ENCODE peak calls at places on chromosomes 11 and 22, in nine cellular contexts. P, M, E, Y, J, S, C, K and D are unnamed samples.

GRCh38 chr11:31830406-31830805 is 19.3 kb upstream of the PAX6 start:
- DNase-seq in P (no peak), M (no peak), E (no peak), Y (no peak), J (no peak), S (no peak), C (no peak), K (no peak), D (no peak)

GRCh38 chr11:18972336-18972735 is 33.1 kb upstream of the MRGPRX1 start:
- DNase-seq in P (no peak), M (no peak), E (no peak), Y (no peak), J (no peak), S (no peak), C (no peak), K (no peak), D (no peak)

GRCh38 chr11:71098776-71099175 is 153.6 kb downstream of the SHANK2 start:
- DNase-seq in P (no peak), M (no peak), E (no peak), Y (no peak), J (no peak), S (no peak), C (no peak), K (no peak), D (no peak)

GRCh38 chr11:18723991-18724390 is 2.0 kb downstream of the IGSF22 start:
- DNase-seq in P (no peak), M (no peak), E (no peak), Y (no peak), J (no peak), S (no peak), C (no peak), K (no peak), D (no peak)

GRCh38 chr22:38613588-38613987 is 42.6 kb downstream of the FAM227A start:
- DNase-seq in P (no peak), M (no peak), E (no peak), Y (no peak), J (no peak), S (no peak), C (no peak), K (no peak), D (no peak)

GRCh38 chr11:56331861-56332491 is 13.9 kb upstream of the OR8K1 start:
- DNase-seq in P (no peak), M (no peak), E (no peak), Y (no peak), J (no peak), S (no peak), C (no peak), K (no peak), D (no peak)

GRCh38 chr22:24186352-24186740 is 5.1 kb downstream of the SUSD2 start:
- DNase-seq in P (no peak), M (no peak), E (no peak), Y (no peak), J (no peak), S (no peak), C (no peak), K (no peak), D (no peak)

GRCh38 chr11:13354335-13354734 is 76.7 kb downstream of the BMAL1 start:
- DNase-seq in P (no peak), M (no peak), E (no peak), Y (no peak), J (no peak), S (no peak), C (no peak), K (no peak), D (no peak)

GRCh38 chr11:45964911-45965389 is 42.5 kb downstream of the LARGE2 start:
- DNase-seq in P (peak; percentile 66), M (peak; percentile 73), E (no peak), Y (peak; percentile 56), J (peak; percentile 55), S (peak; percentile 55), C (peak; percentile 74), K (peak; percentile 35), D (peak; percentile 48)

GRCh38 chr22:49394116-49394785 is 433.4 kb downstream of the BRD1 start:
- DNase-seq in P (no peak), M (no peak), E (no peak), Y (no peak), J (no peak), S (peak; percentile 7), C (no peak), K (no peak), D (no peak)

GRCh38 chr11:92978226-92979111 is 9.0 kb downstream of the MTNR1B start:
- DNase-seq in P (no peak), M (peak; percentile 81), E (no peak), Y (peak; percentile 67), J (no peak), S (no peak), C (no peak), K (no peak), D (peak; percentile 81)

GRCh38 chr11:20647976-20648565 is 21.3 kb upstream of the NELL1 start:
- DNase-seq in P (no peak), M (peak; percentile 75), E (no peak), Y (peak; percentile 36), J (peak; percentile 7), S (peak; percentile 42), C (peak; percentile 57), K (peak; percentile 4), D (peak; percentile 67)

GRCh38 chr11:73760066-73760679 is 701 bp downstream of the RAB6A start:
- DNase-seq in P (peak; percentile 77), M (no peak), E (no peak), Y (peak; percentile 37), J (peak; percentile 5), S (peak; percentile 32), C (peak; percentile 32), K (peak; percentile 7), D (no peak)

GRCh38 chr11:100681064-100681502 is 6.0 kb upstream of the ARHGAP42 start:
- DNase-seq in P (no peak), M (peak; percentile 49), E (no peak), Y (peak; percentile 78), J (no peak), S (peak; percentile 25), C (peak; percentile 36), K (no peak), D (no peak)

GRCh38 chr11:36622431-36623136 is 24.5 kb upstream of the RAG2 start:
- DNase-seq in P (no peak), M (no peak), E (no peak), Y (no peak), J (no peak), S (no peak), C (peak; percentile 26), K (no peak), D (peak; percentile 18)

GRCh38 chr11:130121430-130121978 is 38.1 kb upstream of the ST14 start:
- DNase-seq in P (no peak), M (no peak), E (no peak), Y (no peak), J (no peak), S (peak; percentile 35), C (no peak), K (no peak), D (no peak)

GRCh38 chr11:92409956-92410355 is 185.3 kb downstream of the FAT3 start:
- DNase-seq in P (no peak), M (no peak), E (no peak), Y (no peak), J (no peak), S (no peak), C (no peak), K (no peak), D (no peak)

GRCh38 chr11:104764718-104765045 is 133.6 kb downstream of the CASP12 start:
- DNase-seq in P (no peak), M (no peak), E (no peak), Y (no peak), J (no peak), S (no peak), C (no peak), K (no peak), D (no peak)

GRCh38 chr11:94028436-94028835 is 7.3 kb downstream of the HEPHL1 start:
- DNase-seq in P (no peak), M (no peak), E (no peak), Y (no peak), J (no peak), S (no peak), C (peak; percentile 78), K (no peak), D (no peak)

GRCh38 chr11:67352546-67353316 is 615 bp downstream of the POLD4 start:
- DNase-seq in P (peak; percentile 65), M (no peak), E (no peak), Y (peak; percentile 59), J (no peak), S (peak; percentile 62), C (no peak), K (no peak), D (peak; percentile 32)

GRCh38 chr11:17386331-17387084 is 2.0 kb downstream of the KCNJ11 start:
- DNase-seq in P (no peak), M (peak; percentile 62), E (no peak), Y (peak; percentile 80), J (no peak), S (peak; percentile 65), C (peak; percentile 26), K (peak; percentile 42), D (peak; percentile 60)

GRCh38 chr11:130727715-130728114 is 188.6 kb downstream of the SNX19 start:
- DNase-seq in P (no peak), M (no peak), E (no peak), Y (no peak), J (no peak), S (no peak), C (no peak), K (no peak), D (no peak)

GRCh38 chr11:26621147-26621546 is 49.1 kb upstream of the MUC15 start:
- DNase-seq in P (no peak), M (no peak), E (no peak), Y (no peak), J (no peak), S (no peak), C (peak; percentile 92), K (no peak), D (no peak)

GRCh38 chr22:38761202-38762162 is 5.7 kb upstream of the SUN2 start:
- DNase-seq in P (no peak), M (no peak), E (no peak), Y (no peak), J (no peak), S (no peak), C (no peak), K (no peak), D (no peak)

GRCh38 chr11:2305862-2306823 is 4.3 kb downstream of the TSPAN32 start:
- DNase-seq in P (peak; percentile 93), M (no peak), E (no peak), Y (peak; percentile 25), J (no peak), S (peak; percentile 39), C (no peak), K (no peak), D (no peak)

GRCh38 chr11:24421766-24422165 is 75.1 kb upstream of the LUZP2 start:
- DNase-seq in P (no peak), M (no peak), E (no peak), Y (no peak), J (no peak), S (no peak), C (peak; percentile 1), K (no peak), D (no peak)

GRCh38 chr22:46411347-46411746 is 75.8 kb downstream of the TRMU start:
- DNase-seq in P (no peak), M (no peak), E (no peak), Y (no peak), J (no peak), S (no peak), C (no peak), K (no peak), D (no peak)

GRCh38 chr11:122209619-122210377 is 93.8 kb upstream of the BLID start:
- DNase-seq in P (peak; percentile 70), M (no peak), E (no peak), Y (no peak), J (no peak), S (no peak), C (no peak), K (no peak), D (no peak)

GRCh38 chr11:43868852-43869567 is 11.6 kb upstream of the ALKBH3 start:
- DNase-seq in P (no peak), M (no peak), E (no peak), Y (no peak), J (peak; percentile 20), S (peak; percentile 33), C (peak; percentile 75), K (peak; percentile 8), D (no peak)

GRCh38 chr11:125448136-125448535 is 47.9 kb downstream of the FEZ1 start:
- DNase-seq in P (no peak), M (no peak), E (no peak), Y (no peak), J (no peak), S (no peak), C (peak; percentile 30), K (no peak), D (no peak)

GRCh38 chr22:29702025-29702930 is 17.5 kb upstream of the CABP7 start:
- DNase-seq in P (no peak), M (no peak), E (no peak), Y (no peak), J (no peak), S (no peak), C (no peak), K (no peak), D (no peak)